ENCODE peak calls at places on chromosomes 12 and 14, in nine cellular contexts. One of them, this sample, is unnamed.

GRCh38 chr14:54048311-54048710 is 91.7 kb upstream of the BMP4 start:
- DNase-seq in endothelial cell of umbilical vein: no peak
- DNase-seq in germinal center: no peak
- DNase-seq in stimulated activated CD4-positive, alpha-beta T cell treated with anti-CD3 and anti-CD28 coated beads, Interleukin-15, amount 100 ng/mL, for 48 hours: no peak
- DNase-seq in Caki2: no peak
- DNase-seq in AG09319: no peak
- DNase-seq in amygdala: no peak
- DNase-seq in HTR-8/SVneo: no peak
- DNase-seq in esophagus squamous epithelium: no peak
- DNase-seq in this sample: no peak

GRCh38 chr14:25400607-25401206 is 350.8 kb upstream of the STXBP6 start:
- DNase-seq in HTR-8/SVneo: peak; percentile 8
- DNase-seq in Caki2: peak; percentile 18
- DNase-seq in esophagus squamous epithelium: no peak
- DNase-seq in endothelial cell of umbilical vein: peak; percentile 63
- DNase-seq in amygdala: no peak
- DNase-seq in AG09319: no peak
- DNase-seq in germinal center: peak; percentile 6
- DNase-seq in stimulated activated CD4-positive, alpha-beta T cell treated with anti-CD3 and anti-CD28 coated beads, Interleukin-15, amount 100 ng/mL, for 48 hours: peak; percentile 5
- DNase-seq in this sample: peak; percentile 20

GRCh38 chr14:77139540-77140342 is 1.9 kb downstream of the ZDHHC22 start:
- DNase-seq in amygdala: peak; percentile 17
- DNase-seq in stimulated activated CD4-positive, alpha-beta T cell treated with anti-CD3 and anti-CD28 coated beads, Interleukin-15, amount 100 ng/mL, for 48 hours: peak; percentile 47
- DNase-seq in endothelial cell of umbilical vein: no peak
- DNase-seq in Caki2: no peak
- DNase-seq in germinal center: peak; percentile 78
- DNase-seq in HTR-8/SVneo: peak; percentile 92
- DNase-seq in AG09319: no peak
- DNase-seq in esophagus squamous epithelium: no peak
- DNase-seq in this sample: peak; percentile 49

GRCh38 chr14:84095796-84096195 is 1434.1 kb upstream of the FLRT2 start:
- DNase-seq in stimulated activated CD4-positive, alpha-beta T cell treated with anti-CD3 and anti-CD28 coated beads, Interleukin-15, amount 100 ng/mL, for 48 hours: no peak
- DNase-seq in germinal center: no peak
- DNase-seq in endothelial cell of umbilical vein: peak; percentile 57
- DNase-seq in amygdala: no peak
- DNase-seq in HTR-8/SVneo: no peak
- DNase-seq in AG09319: no peak
- DNase-seq in esophagus squamous epithelium: no peak
- DNase-seq in Caki2: no peak
- DNase-seq in this sample: peak; percentile 14

GRCh38 chr14:89641495-89642162 is 224.6 kb upstream of the FOXN3 start:
- DNase-seq in AG09319: no peak
- DNase-seq in amygdala: no peak
- DNase-seq in germinal center: no peak
- DNase-seq in esophagus squamous epithelium: no peak
- DNase-seq in HTR-8/SVneo: no peak
- DNase-seq in Caki2: no peak
- DNase-seq in endothelial cell of umbilical vein: no peak
- DNase-seq in stimulated activated CD4-positive, alpha-beta T cell treated with anti-CD3 and anti-CD28 coated beads, Interleukin-15, amount 100 ng/mL, for 48 hours: no peak
- DNase-seq in this sample: no peak

GRCh38 chr12:28383368-28383767 is 193.1 kb downstream of the CCDC91 start:
- DNase-seq in Caki2: no peak
- DNase-seq in endothelial cell of umbilical vein: no peak
- DNase-seq in AG09319: no peak
- DNase-seq in germinal center: no peak
- DNase-seq in esophagus squamous epithelium: no peak
- DNase-seq in stimulated activated CD4-positive, alpha-beta T cell treated with anti-CD3 and anti-CD28 coated beads, Interleukin-15, amount 100 ng/mL, for 48 hours: no peak
- DNase-seq in HTR-8/SVneo: no peak
- DNase-seq in amygdala: no peak
- DNase-seq in this sample: no peak

GRCh38 chr12:102297412-102297811 is 99.8 kb upstream of the PMCH start:
- DNase-seq in germinal center: no peak
- DNase-seq in esophagus squamous epithelium: no peak
- DNase-seq in Caki2: no peak
- DNase-seq in endothelial cell of umbilical vein: no peak
- DNase-seq in amygdala: no peak
- DNase-seq in stimulated activated CD4-positive, alpha-beta T cell treated with anti-CD3 and anti-CD28 coated beads, Interleukin-15, amount 100 ng/mL, for 48 hours: no peak
- DNase-seq in AG09319: no peak
- DNase-seq in HTR-8/SVneo: no peak
- DNase-seq in this sample: no peak

GRCh38 chr12:120759591-120760348 is 34.1 kb downstream of the ACADS start:
- DNase-seq in esophagus squamous epithelium: no peak
- DNase-seq in amygdala: no peak
- DNase-seq in endothelial cell of umbilical vein: no peak
- DNase-seq in germinal center: no peak
- DNase-seq in stimulated activated CD4-positive, alpha-beta T cell treated with anti-CD3 and anti-CD28 coated beads, Interleukin-15, amount 100 ng/mL, for 48 hours: no peak
- DNase-seq in AG09319: no peak
- DNase-seq in Caki2: no peak
- DNase-seq in HTR-8/SVneo: no peak
- DNase-seq in this sample: no peak

GRCh38 chr12:115932073-115932472 is 345.4 kb downstream of the MED13L start:
- DNase-seq in germinal center: no peak
- DNase-seq in AG09319: no peak
- DNase-seq in HTR-8/SVneo: no peak
- DNase-seq in esophagus squamous epithelium: no peak
- DNase-seq in endothelial cell of umbilical vein: no peak
- DNase-seq in amygdala: no peak
- DNase-seq in stimulated activated CD4-positive, alpha-beta T cell treated with anti-CD3 and anti-CD28 coated beads, Interleukin-15, amount 100 ng/mL, for 48 hours: no peak
- DNase-seq in Caki2: no peak
- DNase-seq in this sample: no peak

GRCh38 chr12:54148560-54149439 is 40.0 kb downstream of the SMUG1 start:
- DNase-seq in Caki2: no peak
- DNase-seq in endothelial cell of umbilical vein: no peak
- DNase-seq in stimulated activated CD4-positive, alpha-beta T cell treated with anti-CD3 and anti-CD28 coated beads, Interleukin-15, amount 100 ng/mL, for 48 hours: no peak
- DNase-seq in AG09319: no peak
- DNase-seq in HTR-8/SVneo: no peak
- DNase-seq in esophagus squamous epithelium: no peak
- DNase-seq in amygdala: no peak
- DNase-seq in germinal center: no peak
- DNase-seq in this sample: no peak

GRCh38 chr12:112317481-112317880 is 64.8 kb downstream of the HECTD4 start:
- DNase-seq in amygdala: no peak
- DNase-seq in AG09319: no peak
- DNase-seq in Caki2: no peak
- DNase-seq in stimulated activated CD4-positive, alpha-beta T cell treated with anti-CD3 and anti-CD28 coated beads, Interleukin-15, amount 100 ng/mL, for 48 hours: no peak
- DNase-seq in HTR-8/SVneo: no peak
- DNase-seq in esophagus squamous epithelium: no peak
- DNase-seq in germinal center: no peak
- DNase-seq in endothelial cell of umbilical vein: no peak
- DNase-seq in this sample: no peak

GRCh38 chr12:79414252-79414651 is 276.5 kb downstream of the PAWR start:
- DNase-seq in HTR-8/SVneo: no peak
- DNase-seq in stimulated activated CD4-positive, alpha-beta T cell treated with anti-CD3 and anti-CD28 coated beads, Interleukin-15, amount 100 ng/mL, for 48 hours: no peak
- DNase-seq in esophagus squamous epithelium: no peak
- DNase-seq in amygdala: no peak
- DNase-seq in germinal center: no peak
- DNase-seq in Caki2: no peak
- DNase-seq in AG09319: no peak
- DNase-seq in endothelial cell of umbilical vein: no peak
- DNase-seq in this sample: no peak

GRCh38 chr12:108538796-108539195 is 22.2 kb downstream of the SART3 start:
- DNase-seq in esophagus squamous epithelium: no peak
- DNase-seq in HTR-8/SVneo: no peak
- DNase-seq in amygdala: no peak
- DNase-seq in endothelial cell of umbilical vein: no peak
- DNase-seq in germinal center: no peak
- DNase-seq in stimulated activated CD4-positive, alpha-beta T cell treated with anti-CD3 and anti-CD28 coated beads, Interleukin-15, amount 100 ng/mL, for 48 hours: no peak
- DNase-seq in Caki2: no peak
- DNase-seq in AG09319: no peak
- DNase-seq in this sample: no peak

GRCh38 chr12:108610856-108611605 is 13.1 kb upstream of the TMEM119 start:
- DNase-seq in AG09319: no peak
- DNase-seq in Caki2: no peak
- DNase-seq in germinal center: no peak
- DNase-seq in amygdala: no peak
- DNase-seq in HTR-8/SVneo: no peak
- DNase-seq in esophagus squamous epithelium: no peak
- DNase-seq in stimulated activated CD4-positive, alpha-beta T cell treated with anti-CD3 and anti-CD28 coated beads, Interleukin-15, amount 100 ng/mL, for 48 hours: no peak
- DNase-seq in endothelial cell of umbilical vein: no peak
- DNase-seq in this sample: no peak

GRCh38 chr12:51118706-51119105 is 35.3 kb upstream of the CSRNP2 start:
- DNase-seq in amygdala: no peak
- DNase-seq in HTR-8/SVneo: peak; percentile 10
- DNase-seq in germinal center: no peak
- DNase-seq in endothelial cell of umbilical vein: no peak
- DNase-seq in Caki2: peak; percentile 75
- DNase-seq in AG09319: no peak
- DNase-seq in stimulated activated CD4-positive, alpha-beta T cell treated with anti-CD3 and anti-CD28 coated beads, Interleukin-15, amount 100 ng/mL, for 48 hours: no peak
- DNase-seq in esophagus squamous epithelium: no peak
- DNase-seq in this sample: no peak

GRCh38 chr14:66388516-66388915 is 97.7 kb upstream of the CCDC196 start:
- DNase-seq in endothelial cell of umbilical vein: no peak
- DNase-seq in amygdala: no peak
- DNase-seq in stimulated activated CD4-positive, alpha-beta T cell treated with anti-CD3 and anti-CD28 coated beads, Interleukin-15, amount 100 ng/mL, for 48 hours: no peak
- DNase-seq in HTR-8/SVneo: no peak
- DNase-seq in germinal center: no peak
- DNase-seq in esophagus squamous epithelium: no peak
- DNase-seq in Caki2: no peak
- DNase-seq in AG09319: no peak
- DNase-seq in this sample: no peak

GRCh38 chr12:60201891-60202290 is 606.1 kb downstream of the SLC16A7 start:
- DNase-seq in amygdala: no peak
- DNase-seq in endothelial cell of umbilical vein: no peak
- DNase-seq in Caki2: no peak
- DNase-seq in HTR-8/SVneo: no peak
- DNase-seq in stimulated activated CD4-positive, alpha-beta T cell treated with anti-CD3 and anti-CD28 coated beads, Interleukin-15, amount 100 ng/mL, for 48 hours: no peak
- DNase-seq in AG09319: peak; percentile 15
- DNase-seq in esophagus squamous epithelium: no peak
- DNase-seq in germinal center: no peak
- DNase-seq in this sample: no peak

GRCh38 chr14:54047645-54048308 is 91.2 kb upstream of the BMP4 start:
- DNase-seq in stimulated activated CD4-positive, alpha-beta T cell treated with anti-CD3 and anti-CD28 coated beads, Interleukin-15, amount 100 ng/mL, for 48 hours: no peak
- DNase-seq in AG09319: no peak
- DNase-seq in HTR-8/SVneo: no peak
- DNase-seq in endothelial cell of umbilical vein: no peak
- DNase-seq in germinal center: no peak
- DNase-seq in amygdala: no peak
- DNase-seq in esophagus squamous epithelium: no peak
- DNase-seq in Caki2: no peak
- DNase-seq in this sample: no peak

GRCh38 chr12:32379213-32379612 is 20.1 kb upstream of the FGD4 start:
- DNase-seq in esophagus squamous epithelium: no peak
- DNase-seq in stimulated activated CD4-positive, alpha-beta T cell treated with anti-CD3 and anti-CD28 coated beads, Interleukin-15, amount 100 ng/mL, for 48 hours: no peak
- DNase-seq in HTR-8/SVneo: no peak
- DNase-seq in Caki2: no peak
- DNase-seq in germinal center: no peak
- DNase-seq in amygdala: no peak
- DNase-seq in endothelial cell of umbilical vein: no peak
- DNase-seq in AG09319: no peak
- DNase-seq in this sample: no peak

GRCh38 chr12:67524861-67525499 is 123.6 kb upstream of the DYRK2 start:
- DNase-seq in germinal center: no peak
- DNase-seq in amygdala: no peak
- DNase-seq in HTR-8/SVneo: no peak
- DNase-seq in Caki2: no peak
- DNase-seq in esophagus squamous epithelium: no peak
- DNase-seq in AG09319: no peak
- DNase-seq in stimulated activated CD4-positive, alpha-beta T cell treated with anti-CD3 and anti-CD28 coated beads, Interleukin-15, amount 100 ng/mL, for 48 hours: no peak
- DNase-seq in endothelial cell of umbilical vein: no peak
- DNase-seq in this sample: no peak

GRCh38 chr12:112408621-112409020 is 784 bp downstream of the RPL6 start:
- DNase-seq in endothelial cell of umbilical vein: no peak
- DNase-seq in germinal center: no peak
- DNase-seq in HTR-8/SVneo: no peak
- DNase-seq in AG09319: no peak
- DNase-seq in esophagus squamous epithelium: no peak
- DNase-seq in amygdala: no peak
- DNase-seq in stimulated activated CD4-positive, alpha-beta T cell treated with anti-CD3 and anti-CD28 coated beads, Interleukin-15, amount 100 ng/mL, for 48 hours: no peak
- DNase-seq in Caki2: no peak
- DNase-seq in this sample: peak; percentile 17

GRCh38 chr14:68820999-68821683 is 28.3 kb upstream of the ZFP36L1 start:
- DNase-seq in stimulated activated CD4-positive, alpha-beta T cell treated with anti-CD3 and anti-CD28 coated beads, Interleukin-15, amount 100 ng/mL, for 48 hours: no peak
- DNase-seq in AG09319: no peak
- DNase-seq in HTR-8/SVneo: no peak
- DNase-seq in amygdala: no peak
- DNase-seq in germinal center: no peak
- DNase-seq in esophagus squamous epithelium: no peak
- DNase-seq in endothelial cell of umbilical vein: no peak
- DNase-seq in Caki2: peak; percentile 45
- DNase-seq in this sample: no peak

GRCh38 chr12:124456652-124457152 is 110.7 kb downstream of the NCOR2 start:
- DNase-seq in endothelial cell of umbilical vein: no peak
- DNase-seq in Caki2: no peak
- DNase-seq in stimulated activated CD4-positive, alpha-beta T cell treated with anti-CD3 and anti-CD28 coated beads, Interleukin-15, amount 100 ng/mL, for 48 hours: no peak
- DNase-seq in esophagus squamous epithelium: peak; percentile 66
- DNase-seq in amygdala: peak; percentile 19
- DNase-seq in HTR-8/SVneo: no peak
- DNase-seq in germinal center: peak; percentile 74
- DNase-seq in AG09319: no peak
- DNase-seq in this sample: no peak

GRCh38 chr14:75979071-75979571 is 2.7 kb downstream of the TGFB3 start:
- DNase-seq in AG09319: no peak
- DNase-seq in germinal center: peak; percentile 51
- DNase-seq in stimulated activated CD4-positive, alpha-beta T cell treated with anti-CD3 and anti-CD28 coated beads, Interleukin-15, amount 100 ng/mL, for 48 hours: no peak
- DNase-seq in amygdala: no peak
- DNase-seq in HTR-8/SVneo: peak; percentile 77
- DNase-seq in Caki2: peak; percentile 4
- DNase-seq in esophagus squamous epithelium: no peak
- DNase-seq in endothelial cell of umbilical vein: no peak
- DNase-seq in this sample: peak; percentile 37

GRCh38 chr12:78494911-78495310 is 369.7 kb upstream of the SYT1 start:
- DNase-seq in germinal center: no peak
- DNase-seq in endothelial cell of umbilical vein: no peak
- DNase-seq in amygdala: no peak
- DNase-seq in AG09319: no peak
- DNase-seq in esophagus squamous epithelium: no peak
- DNase-seq in stimulated activated CD4-positive, alpha-beta T cell treated with anti-CD3 and anti-CD28 coated beads, Interleukin-15, amount 100 ng/mL, for 48 hours: no peak
- DNase-seq in HTR-8/SVneo: no peak
- DNase-seq in Caki2: no peak
- DNase-seq in this sample: no peak

GRCh38 chr14:81710232-81710845 is 176.7 kb upstream of the SEL1L start:
- DNase-seq in germinal center: no peak
- DNase-seq in amygdala: no peak
- DNase-seq in HTR-8/SVneo: peak; percentile 23
- DNase-seq in stimulated activated CD4-positive, alpha-beta T cell treated with anti-CD3 and anti-CD28 coated beads, Interleukin-15, amount 100 ng/mL, for 48 hours: peak; percentile 3
- DNase-seq in Caki2: peak; percentile 5
- DNase-seq in endothelial cell of umbilical vein: no peak
- DNase-seq in esophagus squamous epithelium: no peak
- DNase-seq in AG09319: no peak
- DNase-seq in this sample: peak; percentile 7

GRCh38 chr14:100654814-100655795 is 67.9 kb upstream of the BEGAIN start:
- DNase-seq in stimulated activated CD4-positive, alpha-beta T cell treated with anti-CD3 and anti-CD28 coated beads, Interleukin-15, amount 100 ng/mL, for 48 hours: peak; percentile 22
- DNase-seq in AG09319: no peak
- DNase-seq in endothelial cell of umbilical vein: no peak
- DNase-seq in amygdala: no peak
- DNase-seq in esophagus squamous epithelium: no peak
- DNase-seq in Caki2: peak; percentile 35
- DNase-seq in HTR-8/SVneo: no peak
- DNase-seq in germinal center: peak; percentile 82
- DNase-seq in this sample: no peak

GRCh38 chr12:49377386-49377785 is 10.1 kb downstream of the SPATS2 start:
- DNase-seq in germinal center: no peak
- DNase-seq in amygdala: no peak
- DNase-seq in stimulated activated CD4-positive, alpha-beta T cell treated with anti-CD3 and anti-CD28 coated beads, Interleukin-15, amount 100 ng/mL, for 48 hours: no peak
- DNase-seq in HTR-8/SVneo: no peak
- DNase-seq in Caki2: no peak
- DNase-seq in AG09319: no peak
- DNase-seq in endothelial cell of umbilical vein: no peak
- DNase-seq in esophagus squamous epithelium: no peak
- DNase-seq in this sample: no peak

GRCh38 chr14:79543966-79544365 is 667.3 kb downstream of the DIO2 start:
- DNase-seq in stimulated activated CD4-positive, alpha-beta T cell treated with anti-CD3 and anti-CD28 coated beads, Interleukin-15, amount 100 ng/mL, for 48 hours: no peak
- DNase-seq in amygdala: no peak
- DNase-seq in Caki2: no peak
- DNase-seq in HTR-8/SVneo: peak; percentile 19
- DNase-seq in esophagus squamous epithelium: no peak
- DNase-seq in AG09319: no peak
- DNase-seq in endothelial cell of umbilical vein: peak; percentile 10
- DNase-seq in germinal center: no peak
- DNase-seq in this sample: no peak

GRCh38 chr14:105499256-105500035 is 8.4 kb downstream of the TEDC1 start:
- DNase-seq in Caki2: no peak
- DNase-seq in germinal center: peak; percentile 2
- DNase-seq in esophagus squamous epithelium: no peak
- DNase-seq in AG09319: no peak
- DNase-seq in endothelial cell of umbilical vein: no peak
- DNase-seq in amygdala: peak; percentile 89
- DNase-seq in stimulated activated CD4-positive, alpha-beta T cell treated with anti-CD3 and anti-CD28 coated beads, Interleukin-15, amount 100 ng/mL, for 48 hours: no peak
- DNase-seq in HTR-8/SVneo: no peak
- DNase-seq in this sample: no peak

GRCh38 chr14:68651652-68652432 is 141.0 kb downstream of the ZFP36L1 start:
- DNase-seq in amygdala: no peak
- DNase-seq in AG09319: no peak
- DNase-seq in Caki2: no peak
- DNase-seq in germinal center: no peak
- DNase-seq in stimulated activated CD4-positive, alpha-beta T cell treated with anti-CD3 and anti-CD28 coated beads, Interleukin-15, amount 100 ng/mL, for 48 hours: no peak
- DNase-seq in esophagus squamous epithelium: no peak
- DNase-seq in endothelial cell of umbilical vein: no peak
- DNase-seq in HTR-8/SVneo: no peak
- DNase-seq in this sample: no peak

This sample was measured in dermis microvascular lymphatic vessel endothelial cell.